ENCODE peak calls at places on chromosomes 1 and 21, in five cellular contexts. One of them, this sample, is unnamed.

GRCh38 chr1:97137862-97138514 is 416.4 kb downstream of the PTBP2 start:
- DNase-seq in OCI-LY7: peak; percentile 55
- DNase-seq in IMR-90: peak; percentile 78
- DNase-seq in ovary: no peak
- DNase-seq in breast epithelium: no peak
- DNase-seq in this sample: peak; percentile 69

GRCh38 chr1:6962956-6963915 is 178.0 kb downstream of the CAMTA1 start:
- DNase-seq in IMR-90: no peak
- DNase-seq in breast epithelium: no peak
- DNase-seq in OCI-LY7: peak; percentile 58
- DNase-seq in ovary: peak; percentile 71
- DNase-seq in this sample: peak; percentile 95

GRCh38 chr1:210598135-210598652 is 269.5 kb downstream of the HHAT start:
- DNase-seq in IMR-90: peak; percentile 97
- DNase-seq in OCI-LY7: no peak
- DNase-seq in ovary: no peak
- DNase-seq in breast epithelium: peak; percentile 21
- DNase-seq in this sample: no peak

GRCh38 chr1:111496398-111496797 is 7.0 kb downstream of the ADORA3 start:
- DNase-seq in ovary: no peak
- DNase-seq in IMR-90: no peak
- DNase-seq in OCI-LY7: no peak
- DNase-seq in breast epithelium: no peak
- DNase-seq in this sample: no peak

GRCh38 chr1:158019177-158019868 is 25.9 kb downstream of the KIRREL1 start:
- DNase-seq in breast epithelium: peak; percentile 79
- DNase-seq in ovary: no peak
- DNase-seq in OCI-LY7: no peak
- DNase-seq in IMR-90: peak; percentile 94
- DNase-seq in this sample: peak; percentile 64

GRCh38 chr1:53826367-53826766 is 11.7 kb downstream of the NDC1 start:
- DNase-seq in OCI-LY7: no peak
- DNase-seq in IMR-90: peak; percentile 43
- DNase-seq in breast epithelium: no peak
- DNase-seq in ovary: no peak
- DNase-seq in this sample: no peak

GRCh38 chr1:248873993-248874671 is 15.2 kb upstream of the ZNF692 start:
- DNase-seq in breast epithelium: peak; percentile 68
- DNase-seq in IMR-90: no peak
- DNase-seq in ovary: peak; percentile 90
- DNase-seq in OCI-LY7: peak; percentile 89
- DNase-seq in this sample: peak; percentile 77

GRCh38 chr21:8992731-8993174 is 1528.6 kb upstream of the TPTE start:
- DNase-seq in ovary: no peak
- DNase-seq in IMR-90: no peak
- DNase-seq in breast epithelium: no peak
- DNase-seq in OCI-LY7: no peak
- DNase-seq in this sample: no peak

GRCh38 chr1:25797939-25798338 is 2.1 kb upstream of the SELENON start:
- DNase-seq in breast epithelium: no peak
- DNase-seq in OCI-LY7: peak; percentile 43
- DNase-seq in ovary: no peak
- DNase-seq in IMR-90: no peak
- DNase-seq in this sample: peak; percentile 48

GRCh38 chr1:31981976-31982375 is 31.7 kb upstream of the KHDRBS1 start:
- DNase-seq in ovary: no peak
- DNase-seq in breast epithelium: no peak
- DNase-seq in OCI-LY7: peak; percentile 58
- DNase-seq in IMR-90: no peak
- DNase-seq in this sample: no peak

GRCh38 chr1:19664453-19665043 is at the start of gene HTR6:
- DNase-seq in ovary: no peak
- DNase-seq in OCI-LY7: no peak
- DNase-seq in breast epithelium: no peak
- DNase-seq in IMR-90: no peak
- DNase-seq in this sample: no peak

GRCh38 chr1:41314781-41315481 is 46.3 kb upstream of the FOXO6 start:
- DNase-seq in OCI-LY7: no peak
- DNase-seq in ovary: no peak
- DNase-seq in breast epithelium: no peak
- DNase-seq in IMR-90: peak; percentile 41
- DNase-seq in this sample: no peak

GRCh38 chr21:25845729-25846256 is 111.0 kb downstream of the GABPA start:
- DNase-seq in ovary: no peak
- DNase-seq in breast epithelium: no peak
- DNase-seq in OCI-LY7: no peak
- DNase-seq in IMR-90: peak; percentile 14
- DNase-seq in this sample: no peak

GRCh38 chr1:159177273-159177907 is 6.0 kb downstream of the CADM3 start:
- DNase-seq in ovary: no peak
- DNase-seq in breast epithelium: no peak
- DNase-seq in IMR-90: peak; percentile 58
- DNase-seq in OCI-LY7: peak; percentile 51
- DNase-seq in this sample: peak; percentile 65

GRCh38 chr1:20483833-20484525 is 2.0 kb downstream of the CAMK2N1 start:
- DNase-seq in ovary: peak; percentile 59
- DNase-seq in IMR-90: peak; percentile 22
- DNase-seq in OCI-LY7: no peak
- DNase-seq in breast epithelium: no peak
- DNase-seq in this sample: peak; percentile 54

GRCh38 chr1:38336308-38336707 is 289.7 kb upstream of the POU3F1 start:
- DNase-seq in breast epithelium: no peak
- DNase-seq in IMR-90: no peak
- DNase-seq in OCI-LY7: no peak
- DNase-seq in ovary: no peak
- DNase-seq in this sample: no peak

GRCh38 chr21:25657140-25657539 is 18.1 kb downstream of the JAM2 start:
- DNase-seq in OCI-LY7: no peak
- DNase-seq in ovary: no peak
- DNase-seq in IMR-90: no peak
- DNase-seq in breast epithelium: no peak
- DNase-seq in this sample: no peak

GRCh38 chr21:15051652-15052554 is 12.9 kb downstream of the NRIP1 start:
- DNase-seq in ovary: no peak
- DNase-seq in IMR-90: peak; percentile 47
- DNase-seq in OCI-LY7: no peak
- DNase-seq in breast epithelium: no peak
- DNase-seq in this sample: no peak

GRCh38 chr1:244603498-244603897 is 49.4 kb upstream of the DESI2 start:
- DNase-seq in IMR-90: peak; percentile 58
- DNase-seq in breast epithelium: no peak
- DNase-seq in OCI-LY7: peak; percentile 62
- DNase-seq in ovary: no peak
- DNase-seq in this sample: no peak

GRCh38 chr1:40628903-40629292 is 36.6 kb downstream of the RIMS3 start:
- DNase-seq in breast epithelium: no peak
- DNase-seq in ovary: no peak
- DNase-seq in OCI-LY7: no peak
- DNase-seq in IMR-90: no peak
- DNase-seq in this sample: no peak

GRCh38 chr1:73637275-73637674 is 560.7 kb downstream of the LRRIQ3 start:
- DNase-seq in ovary: no peak
- DNase-seq in IMR-90: no peak
- DNase-seq in breast epithelium: no peak
- DNase-seq in OCI-LY7: no peak
- DNase-seq in this sample: no peak

GRCh38 chr1:156749429-156750118 is 1.9 kb downstream of the HDGF start:
- DNase-seq in IMR-90: no peak
- DNase-seq in breast epithelium: no peak
- DNase-seq in OCI-LY7: no peak
- DNase-seq in ovary: no peak
- DNase-seq in this sample: no peak

GRCh38 chr1:17881761-17882160 is 126.6 kb downstream of the ACTL8 start:
- DNase-seq in IMR-90: no peak
- DNase-seq in OCI-LY7: no peak
- DNase-seq in breast epithelium: no peak
- DNase-seq in ovary: no peak
- DNase-seq in this sample: no peak

GRCh38 chr1:198187973-198188588 is 31.3 kb downstream of the NEK7 start:
- DNase-seq in breast epithelium: no peak
- DNase-seq in OCI-LY7: no peak
- DNase-seq in ovary: no peak
- DNase-seq in IMR-90: no peak
- DNase-seq in this sample: no peak

GRCh38 chr1:214902636-214903320 is 179.8 kb upstream of the KCNK2 start:
- DNase-seq in IMR-90: peak; percentile 82
- DNase-seq in ovary: no peak
- DNase-seq in breast epithelium: no peak
- DNase-seq in OCI-LY7: no peak
- DNase-seq in this sample: no peak

GRCh38 chr1:93567255-93567918 is 114.2 kb downstream of the BCAR3 start:
- DNase-seq in IMR-90: peak; percentile 98
- DNase-seq in OCI-LY7: no peak
- DNase-seq in ovary: no peak
- DNase-seq in breast epithelium: no peak
- DNase-seq in this sample: peak; percentile 88

GRCh38 chr1:18805925-18806849 is 53.3 kb downstream of the TAS1R2 start:
- DNase-seq in IMR-90: no peak
- DNase-seq in OCI-LY7: no peak
- DNase-seq in breast epithelium: no peak
- DNase-seq in ovary: no peak
- DNase-seq in this sample: no peak

GRCh38 chr1:97540346-97540888 is 380.4 kb downstream of the DPYD start:
- DNase-seq in ovary: no peak
- DNase-seq in breast epithelium: no peak
- DNase-seq in IMR-90: no peak
- DNase-seq in OCI-LY7: no peak
- DNase-seq in this sample: no peak

GRCh38 chr21:34693192-34693810 is 24.5 kb downstream of the CLIC6 start:
- DNase-seq in OCI-LY7: peak; percentile 62
- DNase-seq in breast epithelium: no peak
- DNase-seq in ovary: no peak
- DNase-seq in IMR-90: peak; percentile 74
- DNase-seq in this sample: peak; percentile 68

GRCh38 chr1:89553195-89553584 is 28.6 kb downstream of the LRRC8B start:
- DNase-seq in breast epithelium: no peak
- DNase-seq in ovary: no peak
- DNase-seq in IMR-90: no peak
- DNase-seq in OCI-LY7: no peak
- DNase-seq in this sample: no peak

GRCh38 chr1:53129891-53130597 is 12.4 kb downstream of the SLC1A7 start:
- DNase-seq in IMR-90: no peak
- DNase-seq in ovary: peak; percentile 24
- DNase-seq in OCI-LY7: no peak
- DNase-seq in breast epithelium: no peak
- DNase-seq in this sample: no peak

GRCh38 chr1:240854367-240854766 is 242.4 kb upstream of the GREM2 start:
- DNase-seq in IMR-90: peak; percentile 21
- DNase-seq in breast epithelium: no peak
- DNase-seq in ovary: no peak
- DNase-seq in OCI-LY7: no peak
- DNase-seq in this sample: no peak

GRCh38 chr1:73859227-73859626 is 338.7 kb downstream of the LRRIQ3 start:
- DNase-seq in IMR-90: no peak
- DNase-seq in ovary: no peak
- DNase-seq in OCI-LY7: no peak
- DNase-seq in breast epithelium: no peak
- DNase-seq in this sample: no peak

GRCh38 chr1:226250511-226250910 is 27.0 kb downstream of the MIXL1 start:
- DNase-seq in ovary: no peak
- DNase-seq in breast epithelium: no peak
- DNase-seq in IMR-90: no peak
- DNase-seq in OCI-LY7: no peak
- DNase-seq in this sample: no peak
- H3K4me1 ChIP-seq in ovary: peaks cover 3% of the 10 kb centered on the region
- H3K4me1 ChIP-seq in breast epithelium: no peaks in the 10 kb centered on the region
- H3K4me1 ChIP-seq in IMR-90: no peaks in the 10 kb centered on the region
- H3K4me1 ChIP-seq in OCI-LY7: peaks cover 22% of the 10 kb centered on the region
- H3K4me1 ChIP-seq in this sample: peaks cover 4% of the 10 kb centered on the region

DNA sequence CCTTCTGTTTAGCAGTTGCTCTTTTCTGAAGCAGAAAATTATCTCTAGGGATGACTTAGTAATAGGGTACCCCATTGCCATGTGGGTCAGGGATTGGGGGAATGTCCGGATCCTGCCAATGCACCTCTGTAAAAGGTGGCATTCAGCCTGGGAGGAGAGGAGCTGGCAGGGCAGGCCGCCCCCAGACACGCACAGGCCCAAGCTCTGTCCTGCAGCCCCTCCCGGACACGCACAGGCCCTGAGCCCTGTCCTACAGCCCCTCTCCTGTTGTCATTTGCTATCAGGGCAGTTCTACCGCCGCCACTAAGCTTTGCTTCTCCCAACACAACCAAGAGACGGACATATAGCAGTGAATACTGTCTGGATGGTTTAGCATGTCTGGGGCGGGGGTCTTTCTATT is 219.1 kb downstream of the SDCCAG8 start:
- DNase-seq in ovary: no peak
- DNase-seq in OCI-LY7: no peak
- DNase-seq in breast epithelium: no peak
- DNase-seq in IMR-90: no peak
- DNase-seq in this sample: no peak
- H3K27ac ChIP-seq in ovary: no peak overlapping the region
- H3K27ac ChIP-seq in OCI-LY7: no peak overlapping the region
- H3K27ac ChIP-seq in breast epithelium: no peak overlapping the region
- H3K27ac ChIP-seq in IMR-90: no peak overlapping the region
- H3K27ac ChIP-seq in this sample: no peak overlapping the region

DNA sequence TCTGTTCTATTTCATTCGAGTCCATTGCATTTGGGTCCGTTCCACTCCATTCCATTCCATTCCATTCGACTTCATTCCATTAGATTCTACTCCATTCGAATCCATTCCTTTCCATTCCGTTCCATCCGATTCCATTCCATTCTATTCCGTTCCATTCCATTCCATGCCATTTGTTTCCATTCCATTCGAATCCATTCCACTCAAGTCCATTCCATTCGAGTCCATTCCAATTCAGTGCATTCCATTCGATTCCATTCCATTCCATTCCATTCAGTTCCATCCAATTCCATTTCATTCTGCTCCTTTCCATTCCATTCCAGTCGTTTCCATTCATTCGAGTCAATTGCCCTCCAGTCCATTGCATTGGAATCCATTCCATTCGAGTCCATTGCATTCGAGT is 2603.7 kb upstream of the TPTE start:
- DNase-seq in OCI-LY7: no peak
- DNase-seq in ovary: no peak
- DNase-seq in IMR-90: peak; percentile 35
- DNase-seq in breast epithelium: no peak
- DNase-seq in this sample: no peak
- H3K9me3 ChIP-seq in OCI-LY7: peaks cover 10% of the 10 kb centered on the region
- H3K9me3 ChIP-seq in ovary: no peaks in the 10 kb centered on the region
- H3K9me3 ChIP-seq in IMR-90: peaks cover 35% of the 10 kb centered on the region
- H3K9me3 ChIP-seq in breast epithelium: peaks cover 8% of the 10 kb centered on the region
- H3K9me3 ChIP-seq in this sample: peaks cover 2% of the 10 kb centered on the region

DNA sequence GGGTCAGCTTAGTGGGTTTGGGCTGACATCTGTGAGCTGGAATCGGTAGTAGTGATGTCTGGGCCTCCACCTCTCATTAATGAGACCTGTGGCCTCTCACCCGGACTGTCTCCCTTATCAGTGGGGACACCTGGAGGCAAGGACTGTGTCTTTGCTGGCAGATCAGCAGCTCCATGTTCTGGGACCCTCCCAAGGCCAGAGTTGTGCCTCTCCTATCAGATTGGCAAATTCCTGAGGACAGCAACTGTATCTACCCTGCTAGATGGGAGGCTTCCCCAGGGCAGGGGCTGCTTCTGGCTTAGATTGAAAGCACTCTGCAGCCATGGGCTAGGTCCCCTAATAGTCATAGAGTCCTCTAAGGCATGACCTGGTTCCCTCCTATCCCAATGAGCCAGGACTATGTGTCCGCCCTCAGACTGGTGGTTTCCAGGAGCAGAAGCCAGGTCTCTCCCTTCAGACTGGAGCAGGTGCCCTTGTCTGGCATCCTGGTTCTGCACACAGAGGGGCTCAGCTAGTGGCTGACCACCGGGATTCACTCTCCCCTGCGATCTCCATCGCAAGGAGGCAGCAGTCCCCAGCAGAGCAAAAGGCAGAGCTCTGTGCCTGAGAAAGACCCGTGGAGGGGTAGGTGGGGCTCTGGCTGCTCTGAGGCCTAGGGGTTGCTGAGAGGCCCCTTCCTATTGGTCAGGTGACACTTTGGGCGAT is 5.8 kb downstream of the DRAXIN start:
- DNase-seq in ovary: no peak
- DNase-seq in breast epithelium: no peak
- DNase-seq in IMR-90: no peak
- DNase-seq in OCI-LY7: no peak
- DNase-seq in this sample: no peak
- H3K4me1 ChIP-seq in ovary: no peaks in the 10 kb centered on the region
- H3K4me1 ChIP-seq in breast epithelium: no peaks in the 10 kb centered on the region
- H3K4me1 ChIP-seq in IMR-90: peaks cover 3% of the 10 kb centered on the region
- H3K4me1 ChIP-seq in OCI-LY7: no peaks in the 10 kb centered on the region
- H3K4me1 ChIP-seq in this sample: peaks cover 4% of the 10 kb centered on the region

This sample was measured in testis.